ENCODE peak calls at places on chromosomes 5 and 9, in six cellular contexts. H, W, R, N, B and C are unnamed samples.

GRCh38 chr9:130805510-130806387 is 29.3 kb upstream of the ABL1 start:
- DNase-seq in H (no peak), W (no peak), R (no peak), N (no peak), B (peak), C (no peak)

GRCh38 chr5:40904205-40904993 is 4.9 kb upstream of the C7 start:
- DNase-seq in H (peak), W (no peak), R (peak), N (peak), B (peak), C (peak)

GRCh38 chr9:79222483-79222882 is 349.3 kb upstream of the TLE4 start:
- DNase-seq in H (no peak), W (no peak), R (no peak), N (no peak), B (no peak), C (no peak)

GRCh38 chr9:91740713-91741112 is 209.3 kb downstream of the ROR2 start:
- DNase-seq in H (no peak), W (no peak), R (peak), N (peak), B (peak), C (peak)

GRCh38 chr5:142404046-142404477 is 79.2 kb upstream of the SPRY4 start:
- DNase-seq in H (no peak), W (no peak), R (no peak), N (no peak), B (no peak), C (no peak)

GRCh38 chr9:110143969-110144545 is 63.9 kb downstream of the C9orf152 start:
- DNase-seq in H (no peak), W (no peak), R (no peak), N (no peak), B (no peak), C (no peak)

GRCh38 chr5:108122701-108123100 is 259.2 kb downstream of the FBXL17 start:
- DNase-seq in H (no peak), W (no peak), R (no peak), N (no peak), B (no peak), C (peak)

GRCh38 chr5:55856511-55857246 is 5.5 kb downstream of the IL31RA start:
- DNase-seq in H (no peak), W (no peak), R (no peak), N (no peak), B (no peak), C (no peak)

GRCh38 chr5:9473624-9474023 is 72.3 kb downstream of the SEMA5A start:
- DNase-seq in H (no peak), W (no peak), R (no peak), N (no peak), B (peak), C (peak)

GRCh38 chr5:143261748-143262392 is 141.6 kb downstream of the NR3C1 start:
- DNase-seq in H (no peak), W (no peak), R (no peak), N (no peak), B (peak), C (no peak)

GRCh38 chr9:130995399-130995941 is 13.5 kb upstream of the LAMC3 start:
- DNase-seq in H (no peak), W (no peak), R (no peak), N (peak), B (peak), C (peak)

GRCh38 chr5:140112685-140113179 is 1.2 kb upstream of the PURA start:
- DNase-seq in H (no peak), W (no peak), R (no peak), N (no peak), B (peak), C (no peak)

GRCh38 chr5:53942724-53943123 is 367.6 kb downstream of the ARL15 start:
- DNase-seq in H (no peak), W (no peak), R (peak), N (no peak), B (peak), C (no peak)

GRCh38 chr9:127066775-127067111 is 55.7 kb downstream of the ANGPTL2 start:
- DNase-seq in H (peak), W (no peak), R (no peak), N (no peak), B (no peak), C (no peak)

GRCh38 chr5:134943547-134943946 is 24.2 kb upstream of the CATSPER3 start:
- DNase-seq in H (no peak), W (peak), R (no peak), N (no peak), B (no peak), C (no peak)

GRCh38 chr5:91296691-91297143 is 86.4 kb downstream of the ARRDC3 start:
- DNase-seq in H (peak), W (no peak), R (peak), N (peak), B (peak), C (peak)

GRCh38 chr5:39202594-39203290 is 16.6 kb downstream of the FYB1 start:
- DNase-seq in H (no peak), W (no peak), R (no peak), N (no peak), B (no peak), C (no peak)

GRCh38 chr5:100131161-100131560 is 404.0 kb upstream of the FAM174A start:
- DNase-seq in H (no peak), W (no peak), R (no peak), N (no peak), B (no peak), C (no peak)

GRCh38 chr5:72921103-72921502 is 34.7 kb upstream of the FCHO2 start:
- DNase-seq in H (no peak), W (no peak), R (no peak), N (no peak), B (no peak), C (no peak)